ENCODE peak calls at places on chromosomes 4 and X, in ten cellular contexts. One of them, this sample, is unnamed.

GRCh38 chr4:86927843-86928395 is 6.9 kb upstream of the AFF1 start:
- DNase-seq in tibial artery: no peak
- DNase-seq in ovary: peak; percentile 35
- DNase-seq in choroid plexus epithelial cell: peak; percentile 99
- DNase-seq in osteocyte: no peak
- DNase-seq in GM13976: no peak
- DNase-seq in upper lobe of right lung: no peak
- DNase-seq in fibroblast of mammary gland: peak; percentile 100
- DNase-seq in SK-N-SH: no peak
- DNase-seq in suprapubic skin: no peak
- DNase-seq in this sample: no peak

GRCh38 chr4:101127176-101127790 is 220.0 kb downstream of the PPP3CA start:
- DNase-seq in tibial artery: no peak
- DNase-seq in ovary: no peak
- DNase-seq in choroid plexus epithelial cell: no peak
- DNase-seq in osteocyte: no peak
- DNase-seq in GM13976: no peak
- DNase-seq in upper lobe of right lung: no peak
- DNase-seq in fibroblast of mammary gland: no peak
- DNase-seq in SK-N-SH: no peak
- DNase-seq in suprapubic skin: no peak
- DNase-seq in this sample: no peak

GRCh38 chr4:53919605-53920004 is 144.8 kb downstream of the CHIC2 start:
- DNase-seq in tibial artery: no peak
- DNase-seq in ovary: no peak
- DNase-seq in choroid plexus epithelial cell: peak; percentile 54
- DNase-seq in osteocyte: no peak
- DNase-seq in GM13976: no peak
- DNase-seq in upper lobe of right lung: peak; percentile 72
- DNase-seq in fibroblast of mammary gland: no peak
- DNase-seq in SK-N-SH: no peak
- DNase-seq in suprapubic skin: no peak
- DNase-seq in this sample: no peak

GRCh38 chrX:55057691-55058249 is 17.1 kb upstream of the PAGE2B start:
- DNase-seq in tibial artery: no peak
- DNase-seq in ovary: no peak
- DNase-seq in choroid plexus epithelial cell: peak; percentile 59
- DNase-seq in osteocyte: no peak
- DNase-seq in GM13976: peak; percentile 30
- DNase-seq in upper lobe of right lung: no peak
- DNase-seq in fibroblast of mammary gland: peak; percentile 36
- DNase-seq in SK-N-SH: peak; percentile 40
- DNase-seq in suprapubic skin: no peak
- DNase-seq in this sample: no peak

GRCh38 chr4:152171556-152171955 is 364.3 kb downstream of the FBXW7 start:
- DNase-seq in tibial artery: no peak
- DNase-seq in ovary: no peak
- DNase-seq in choroid plexus epithelial cell: no peak
- DNase-seq in osteocyte: no peak
- DNase-seq in GM13976: no peak
- DNase-seq in upper lobe of right lung: no peak
- DNase-seq in fibroblast of mammary gland: no peak
- DNase-seq in SK-N-SH: no peak
- DNase-seq in suprapubic skin: no peak
- DNase-seq in this sample: no peak

GRCh38 chrX:123834116-123834515 is 25.7 kb upstream of the XIAP start:
- DNase-seq in tibial artery: no peak
- DNase-seq in ovary: no peak
- DNase-seq in choroid plexus epithelial cell: no peak
- DNase-seq in osteocyte: no peak
- DNase-seq in GM13976: no peak
- DNase-seq in upper lobe of right lung: no peak
- DNase-seq in fibroblast of mammary gland: no peak
- DNase-seq in SK-N-SH: no peak
- DNase-seq in suprapubic skin: no peak
- DNase-seq in this sample: no peak

GRCh38 chr4:75705198-75705712 is 19.1 kb upstream of the USO1 start:
- DNase-seq in tibial artery: no peak
- DNase-seq in ovary: no peak
- DNase-seq in choroid plexus epithelial cell: peak; percentile 21
- DNase-seq in osteocyte: peak; percentile 46
- DNase-seq in GM13976: no peak
- DNase-seq in upper lobe of right lung: no peak
- DNase-seq in fibroblast of mammary gland: no peak
- DNase-seq in SK-N-SH: no peak
- DNase-seq in suprapubic skin: no peak
- DNase-seq in this sample: peak; percentile 47

GRCh38 chr4:16122784-16123183 is 39.0 kb upstream of the PROM1 start:
- DNase-seq in tibial artery: no peak
- DNase-seq in ovary: no peak
- DNase-seq in choroid plexus epithelial cell: no peak
- DNase-seq in osteocyte: no peak
- DNase-seq in GM13976: no peak
- DNase-seq in upper lobe of right lung: no peak
- DNase-seq in fibroblast of mammary gland: no peak
- DNase-seq in SK-N-SH: no peak
- DNase-seq in suprapubic skin: no peak
- DNase-seq in this sample: peak; percentile 40

GRCh38 chrX:55489315-55490009 is at the start of gene USP51:
- DNase-seq in tibial artery: peak; percentile 67
- DNase-seq in ovary: peak; percentile 72
- DNase-seq in choroid plexus epithelial cell: peak; percentile 65
- DNase-seq in osteocyte: no peak
- DNase-seq in GM13976: peak; percentile 56
- DNase-seq in upper lobe of right lung: peak; percentile 73
- DNase-seq in fibroblast of mammary gland: peak; percentile 41
- DNase-seq in SK-N-SH: peak; percentile 60
- DNase-seq in suprapubic skin: peak; percentile 72
- DNase-seq in this sample: no peak

GRCh38 chrX:82342531-82342930 is 1140.6 kb downstream of the SH3BGRL start:
- DNase-seq in tibial artery: no peak
- DNase-seq in ovary: no peak
- DNase-seq in choroid plexus epithelial cell: no peak
- DNase-seq in osteocyte: no peak
- DNase-seq in GM13976: no peak
- DNase-seq in upper lobe of right lung: no peak
- DNase-seq in fibroblast of mammary gland: no peak
- DNase-seq in SK-N-SH: no peak
- DNase-seq in suprapubic skin: no peak
- DNase-seq in this sample: no peak

GRCh38 chr4:102466298-102466697 is 34.9 kb upstream of the NFKB1 start:
- DNase-seq in tibial artery: no peak
- DNase-seq in ovary: no peak
- DNase-seq in choroid plexus epithelial cell: peak; percentile 72
- DNase-seq in osteocyte: no peak
- DNase-seq in GM13976: no peak
- DNase-seq in upper lobe of right lung: no peak
- DNase-seq in fibroblast of mammary gland: peak; percentile 47
- DNase-seq in SK-N-SH: no peak
- DNase-seq in suprapubic skin: no peak
- DNase-seq in this sample: no peak

GRCh38 chrX:107445636-107446035 is 3.8 kb upstream of the FRMPD3 start:
- DNase-seq in tibial artery: no peak
- DNase-seq in ovary: no peak
- DNase-seq in choroid plexus epithelial cell: no peak
- DNase-seq in osteocyte: no peak
- DNase-seq in GM13976: no peak
- DNase-seq in upper lobe of right lung: no peak
- DNase-seq in fibroblast of mammary gland: no peak
- DNase-seq in SK-N-SH: no peak
- DNase-seq in suprapubic skin: no peak
- DNase-seq in this sample: no peak

GRCh38 chrX:13750204-13750603 is 15.7 kb downstream of the OFD1 start:
- DNase-seq in tibial artery: no peak
- DNase-seq in ovary: no peak
- DNase-seq in choroid plexus epithelial cell: peak; percentile 56
- DNase-seq in osteocyte: no peak
- DNase-seq in GM13976: peak; percentile 28
- DNase-seq in upper lobe of right lung: no peak
- DNase-seq in fibroblast of mammary gland: peak; percentile 64
- DNase-seq in SK-N-SH: peak; percentile 36
- DNase-seq in suprapubic skin: no peak
- DNase-seq in this sample: no peak
- TF ChIP-seq CTCF in tibial artery: peak; percentile 57
- TF ChIP-seq CTCF in ovary: no peak
- TF ChIP-seq CTCF in choroid plexus epithelial cell: peak; percentile 62
- TF ChIP-seq CTCF in osteocyte: peak; percentile 65
- TF ChIP-seq CTCF in GM13976: peak; percentile 49
- TF ChIP-seq CTCF in upper lobe of right lung: peak; percentile 48
- TF ChIP-seq CTCF in fibroblast of mammary gland: peak; percentile 72
- TF ChIP-seq CTCF in SK-N-SH: peak; percentile 71
- TF ChIP-seq CTCF in suprapubic skin: peak; percentile 1
- TF ChIP-seq CTCF in this sample: peak; percentile 69

DNA sequence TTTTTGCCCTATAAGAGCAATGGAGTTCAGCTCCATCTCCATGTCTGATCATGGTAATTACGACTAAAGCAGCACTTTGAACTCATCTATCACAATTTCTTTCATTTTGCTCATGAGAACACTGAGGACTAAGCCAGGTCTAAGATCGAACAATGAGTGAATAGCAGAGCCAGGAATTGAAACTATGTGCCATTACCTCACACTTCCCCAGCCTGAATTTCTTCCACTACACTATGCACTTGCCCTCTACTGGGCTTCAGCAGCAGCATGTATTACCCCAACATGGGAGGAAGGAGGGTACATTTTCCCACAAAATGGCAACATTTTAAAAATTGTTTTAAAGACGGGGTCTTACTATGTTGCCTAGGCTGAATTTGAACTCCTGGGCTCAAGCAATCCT is 274.7 kb upstream of the FGF13 start:
- DNase-seq in tibial artery: no peak
- DNase-seq in ovary: no peak
- DNase-seq in choroid plexus epithelial cell: no peak
- DNase-seq in osteocyte: no peak
- DNase-seq in GM13976: no peak
- DNase-seq in upper lobe of right lung: no peak
- DNase-seq in fibroblast of mammary gland: peak; percentile 5
- DNase-seq in SK-N-SH: no peak
- DNase-seq in suprapubic skin: no peak
- DNase-seq in this sample: no peak
- TF ChIP-seq CTCF in tibial artery: no peak
- TF ChIP-seq CTCF in ovary: no peak
- TF ChIP-seq CTCF in choroid plexus epithelial cell: no peak
- TF ChIP-seq CTCF in osteocyte: no peak
- TF ChIP-seq CTCF in GM13976: no peak
- TF ChIP-seq CTCF in upper lobe of right lung: no peak
- TF ChIP-seq CTCF in fibroblast of mammary gland: no peak
- TF ChIP-seq CTCF in SK-N-SH: no peak
- TF ChIP-seq CTCF in suprapubic skin: no peak
- TF ChIP-seq CTCF in this sample: no peak

DNA sequence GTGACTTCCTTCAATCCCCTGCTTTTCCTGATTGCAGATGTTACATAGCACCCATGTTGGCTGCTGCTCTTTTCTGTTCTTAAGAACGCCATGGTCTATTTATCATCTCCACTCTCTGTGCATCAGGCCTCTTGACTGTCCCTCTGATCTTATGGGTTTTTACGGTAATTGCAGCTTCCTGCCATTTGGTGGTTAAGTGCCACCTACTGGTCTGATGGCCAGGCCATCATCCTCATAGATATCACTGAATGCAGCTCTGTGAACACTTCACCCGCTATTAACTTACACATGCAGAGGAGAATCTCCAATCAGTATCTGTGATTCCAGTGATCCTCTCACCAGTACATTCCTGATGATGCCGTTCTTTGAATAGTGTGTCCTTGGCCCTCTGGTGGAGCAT is 382.4 kb downstream of the TRAM1L1 start:
- DNase-seq in tibial artery: no peak
- DNase-seq in ovary: no peak
- DNase-seq in choroid plexus epithelial cell: peak; percentile 1
- DNase-seq in osteocyte: no peak
- DNase-seq in GM13976: no peak
- DNase-seq in upper lobe of right lung: no peak
- DNase-seq in fibroblast of mammary gland: no peak
- DNase-seq in SK-N-SH: peak; percentile 13
- DNase-seq in suprapubic skin: no peak
- DNase-seq in this sample: no peak
- TF ChIP-seq CTCF in tibial artery: no peak
- TF ChIP-seq CTCF in ovary: no peak
- TF ChIP-seq CTCF in choroid plexus epithelial cell: no peak
- TF ChIP-seq CTCF in osteocyte: no peak
- TF ChIP-seq CTCF in GM13976: no peak
- TF ChIP-seq CTCF in upper lobe of right lung: no peak
- TF ChIP-seq CTCF in fibroblast of mammary gland: no peak
- TF ChIP-seq CTCF in SK-N-SH: peak; percentile 40
- TF ChIP-seq CTCF in suprapubic skin: no peak
- TF ChIP-seq CTCF in this sample: peak; percentile 21

GRCh38 chr4:17785858-17786257 is 4.4 kb upstream of the FAM184B start:
- DNase-seq in tibial artery: no peak
- DNase-seq in ovary: no peak
- DNase-seq in choroid plexus epithelial cell: no peak
- DNase-seq in osteocyte: no peak
- DNase-seq in GM13976: no peak
- DNase-seq in upper lobe of right lung: no peak
- DNase-seq in fibroblast of mammary gland: no peak
- DNase-seq in SK-N-SH: no peak
- DNase-seq in suprapubic skin: no peak
- DNase-seq in this sample: no peak
- TF ChIP-seq CTCF in tibial artery: no peak
- TF ChIP-seq CTCF in ovary: no peak
- TF ChIP-seq CTCF in choroid plexus epithelial cell: no peak
- TF ChIP-seq CTCF in osteocyte: no peak
- TF ChIP-seq CTCF in GM13976: no peak
- TF ChIP-seq CTCF in upper lobe of right lung: no peak
- TF ChIP-seq CTCF in fibroblast of mammary gland: peak; percentile 7
- TF ChIP-seq CTCF in SK-N-SH: no peak
- TF ChIP-seq CTCF in suprapubic skin: no peak
- TF ChIP-seq CTCF in this sample: no peak

GRCh38 chrX:2903366-2903765 is 25.8 kb downstream of the ARSD start:
- DNase-seq in tibial artery: no peak
- DNase-seq in ovary: no peak
- DNase-seq in choroid plexus epithelial cell: no peak
- DNase-seq in osteocyte: no peak
- DNase-seq in GM13976: no peak
- DNase-seq in upper lobe of right lung: no peak
- DNase-seq in fibroblast of mammary gland: no peak
- DNase-seq in SK-N-SH: no peak
- DNase-seq in suprapubic skin: no peak
- DNase-seq in this sample: no peak
- TF ChIP-seq CTCF in tibial artery: no peak
- TF ChIP-seq CTCF in ovary: no peak
- TF ChIP-seq CTCF in choroid plexus epithelial cell: peak; percentile 12
- TF ChIP-seq CTCF in osteocyte: peak; percentile 15
- TF ChIP-seq CTCF in GM13976: no peak
- TF ChIP-seq CTCF in upper lobe of right lung: no peak
- TF ChIP-seq CTCF in fibroblast of mammary gland: no peak
- TF ChIP-seq CTCF in SK-N-SH: peak; percentile 20
- TF ChIP-seq CTCF in suprapubic skin: no peak
- TF ChIP-seq CTCF in this sample: peak; percentile 22

GRCh38 chrX:45952030-45952429 is 593.2 kb downstream of the ZNF674 start:
- DNase-seq in tibial artery: no peak
- DNase-seq in ovary: no peak
- DNase-seq in choroid plexus epithelial cell: no peak
- DNase-seq in osteocyte: no peak
- DNase-seq in GM13976: no peak
- DNase-seq in upper lobe of right lung: no peak
- DNase-seq in fibroblast of mammary gland: no peak
- DNase-seq in SK-N-SH: no peak
- DNase-seq in suprapubic skin: no peak
- DNase-seq in this sample: no peak
- TF ChIP-seq CTCF in tibial artery: no peak
- TF ChIP-seq CTCF in ovary: no peak
- TF ChIP-seq CTCF in choroid plexus epithelial cell: no peak
- TF ChIP-seq CTCF in osteocyte: no peak
- TF ChIP-seq CTCF in GM13976: no peak
- TF ChIP-seq CTCF in upper lobe of right lung: no peak
- TF ChIP-seq CTCF in fibroblast of mammary gland: no peak
- TF ChIP-seq CTCF in SK-N-SH: peak; percentile 14
- TF ChIP-seq CTCF in suprapubic skin: no peak
- TF ChIP-seq CTCF in this sample: peak; percentile 29

GRCh38 chrX:145825896-145826295 is 8.3 kb downstream of the SLITRK2 start:
- DNase-seq in tibial artery: no peak
- DNase-seq in ovary: no peak
- DNase-seq in choroid plexus epithelial cell: peak; percentile 4
- DNase-seq in osteocyte: no peak
- DNase-seq in GM13976: no peak
- DNase-seq in upper lobe of right lung: no peak
- DNase-seq in fibroblast of mammary gland: peak; percentile 14
- DNase-seq in SK-N-SH: no peak
- DNase-seq in suprapubic skin: no peak
- DNase-seq in this sample: no peak
- TF ChIP-seq CTCF in tibial artery: no peak
- TF ChIP-seq CTCF in ovary: no peak
- TF ChIP-seq CTCF in choroid plexus epithelial cell: no peak
- TF ChIP-seq CTCF in osteocyte: peak; percentile 30
- TF ChIP-seq CTCF in GM13976: no peak
- TF ChIP-seq CTCF in upper lobe of right lung: peak; percentile 23
- TF ChIP-seq CTCF in fibroblast of mammary gland: peak; percentile 30
- TF ChIP-seq CTCF in SK-N-SH: peak; percentile 54
- TF ChIP-seq CTCF in suprapubic skin: no peak
- TF ChIP-seq CTCF in this sample: peak; percentile 72